ENCODE peak calls at places on chromosome 18, in nine cellular contexts. G is MM.1S, B is transverse colon, H is thoracic aorta, P is ovary, S is right cardiac atrium, K is mammary epithelial cell, W is Peyer's patch, Z is GM12865. E is an unnamed sample.

GRCh38 chr18:8800445-8800844 is 95.1 kb downstream of the MTCL1 start:
- DNase-seq in G (no peak), B (no peak), P (no peak), Z (no peak), K (peak), S (no peak), W (no peak), H (no peak), E (peak)

GRCh38 chr18:13366131-13366530 is 147.6 kb downstream of the LDLRAD4 start:
- DNase-seq in P (no peak), B (no peak), W (no peak), H (no peak), S (no peak), Z (no peak), G (no peak), K (no peak), E (no peak)

GRCh38 chr18:76459312-76459686 is 35.7 kb downstream of the ZNF516 start:
- DNase-seq in W (no peak), G (no peak), K (no peak), Z (no peak), S (no peak), B (no peak), P (no peak), H (no peak), E (no peak)

GRCh38 chr18:44770641-44771040 is 90.0 kb downstream of the SETBP1 start:
- DNase-seq in H (no peak), P (no peak), W (no peak), G (no peak), K (no peak), B (no peak), S (no peak), Z (no peak), E (no peak)

GRCh38 chr18:9701604-9702324 is 6.3 kb upstream of the RAB31 start:
- DNase-seq in Z (peak), G (no peak), S (no peak), H (no peak), W (no peak), P (no peak), K (peak), B (no peak), E (no peak)

GRCh38 chr18:13220326-13220991 is 1.9 kb downstream of the LDLRAD4 start:
- DNase-seq in G (no peak), K (no peak), H (no peak), B (peak), W (no peak), P (no peak), Z (no peak), S (peak), E (no peak)

GRCh38 chr18:52183107-52183506 is 156.9 kb upstream of the DCC start:
- DNase-seq in S (no peak), W (no peak), K (no peak), B (no peak), Z (no peak), H (no peak), P (no peak), G (peak), E (no peak)

GRCh38 chr18:10032331-10032979 is 118.6 kb downstream of the VAPA start:
- DNase-seq in G (no peak), H (no peak), B (no peak), S (no peak), Z (no peak), K (no peak), P (peak), W (peak), E (no peak)

GRCh38 chr18:23593720-23594119 is 7.4 kb upstream of the NPC1 start:
- DNase-seq in W (no peak), S (no peak), Z (no peak), K (peak), G (no peak), B (no peak), P (no peak), H (no peak), E (no peak)

GRCh38 chr18:23369231-23369630 is 83.9 kb upstream of the RIOK3 start:
- DNase-seq in K (no peak), Z (no peak), S (no peak), H (no peak), W (no peak), B (no peak), P (no peak), G (no peak), E (no peak)

GRCh38 chr18:79948719-79949411 is 2.6 kb downstream of the SLC66A2 start:
- DNase-seq in G (no peak), P (no peak), Z (no peak), W (no peak), H (no peak), K (no peak), B (peak), S (no peak), E (no peak)

GRCh38 chr18:13266208-13267100 is 47.9 kb downstream of the LDLRAD4 start:
- DNase-seq in S (peak), Z (no peak), P (no peak), K (no peak), B (no peak), G (no peak), H (no peak), W (no peak), E (no peak)

GRCh38 chr18:1371724-1372123 is 467.1 kb downstream of the ADCYAP1 start:
- DNase-seq in Z (no peak), H (no peak), K (no peak), B (no peak), G (no peak), S (no peak), W (no peak), P (no peak), E (no peak)

GRCh38 chr18:45413180-45413836 is 202.0 kb upstream of the SLC14A2 start:
- DNase-seq in Z (no peak), H (no peak), K (no peak), W (no peak), B (no peak), G (no peak), P (no peak), S (no peak), E (no peak)

GRCh38 chr18:11323359-11323819 is 174.0 kb upstream of the PIEZO2 start:
- DNase-seq in S (no peak), B (no peak), K (peak), H (no peak), P (no peak), W (no peak), G (no peak), Z (no peak), E (peak)

GRCh38 chr18:11785444-11786055 is 65.7 kb upstream of the CHMP1B start:
- DNase-seq in B (no peak), G (no peak), H (no peak), P (no peak), S (no peak), Z (no peak), W (no peak), K (no peak), E (no peak)

GRCh38 chr18:57077786-57078552 is 68.9 kb upstream of the BOD1L2 start:
- DNase-seq in B (no peak), W (peak), P (no peak), S (no peak), Z (peak), G (no peak), H (no peak), K (no peak), E (no peak)

GRCh38 chr18:77857926-77858325 is 608.3 kb downstream of the GALR1 start:
- DNase-seq in P (no peak), B (no peak), S (no peak), G (no peak), Z (no peak), H (no peak), K (no peak), W (no peak), E (no peak)

GRCh38 chr18:41499345-41499744 is 455.7 kb upstream of the PIK3C3 start:
- DNase-seq in H (no peak), W (no peak), S (no peak), K (no peak), G (no peak), P (no peak), B (no peak), Z (no peak), E (no peak)

GRCh38 chr18:75207298-75208054 is 1.5 kb downstream of the PTGR3 start:
- DNase-seq in B (peak), G (no peak), S (no peak), W (no peak), K (peak), P (no peak), H (no peak), Z (peak), E (no peak)

GRCh38 chr18:5963267-5963666 is 67.9 kb upstream of the TMEM200C start:
- DNase-seq in P (no peak), S (no peak), Z (no peak), B (no peak), G (no peak), H (no peak), K (no peak), W (no peak), E (no peak)

GRCh38 chr18:48979944-48980890 is 29.5 kb upstream of the SMAD7 start:
- DNase-seq in K (no peak), G (no peak), P (no peak), W (no peak), H (no peak), B (peak), S (no peak), Z (no peak), E (no peak)

GRCh38 chr18:67515987-67516431 is 511 bp downstream of the DSEL start:
- DNase-seq in W (peak), H (peak), S (peak), B (peak), P (peak), G (peak), Z (peak), K (peak), E (peak)

GRCh38 chr18:11268691-11269686 is 119.6 kb upstream of the PIEZO2 start:
- DNase-seq in Z (no peak), H (no peak), G (no peak), W (no peak), K (no peak), P (no peak), B (no peak), S (no peak), E (peak)

GRCh38 chr18:78901923-78902794 is 77.5 kb upstream of the SALL3 start:
- DNase-seq in H (no peak), W (no peak), P (no peak), B (no peak), Z (no peak), K (no peak), S (no peak), G (no peak), E (no peak)

GRCh38 chr18:57441395-57441794 is 6.2 kb downstream of the ONECUT2 start:
- DNase-seq in K (peak), P (no peak), G (no peak), B (no peak), H (no peak), W (no peak), Z (peak), S (no peak), E (no peak)

GRCh38 chr18:1353025-1353424 is 448.4 kb downstream of the ADCYAP1 start:
- DNase-seq in G (no peak), W (no peak), K (no peak), S (no peak), Z (no peak), B (no peak), P (no peak), H (no peak), E (no peak)

GRCh38 chr18:63505566-63506335 is 29.0 kb downstream of the SERPINB5 start:
- DNase-seq in S (no peak), H (no peak), W (no peak), K (peak), B (peak), P (no peak), Z (peak), G (peak), E (no peak)

GRCh38 chr18:77009675-77010074 is 122.9 kb downstream of the MBP start:
- DNase-seq in H (no peak), W (no peak), G (no peak), S (no peak), B (no peak), K (no peak), P (no peak), Z (no peak), E (no peak)

GRCh38 chr18:42414756-42415454 is 459.9 kb downstream of the PIK3C3 start:
- DNase-seq in K (peak), W (no peak), G (no peak), B (no peak), H (peak), P (peak), Z (no peak), S (peak), E (peak)

GRCh38 chr18:79606621-79607331 is 72.8 kb upstream of the CTDP1 start:
- DNase-seq in H (no peak), S (no peak), K (no peak), W (no peak), P (no peak), B (peak), G (no peak), Z (no peak), E (no peak)

GRCh38 chr18:58087928-58088722 is 44.1 kb downstream of the NEDD4L start:
- DNase-seq in S (no peak), G (no peak), W (no peak), P (no peak), H (no peak), Z (no peak), K (peak), B (peak), E (no peak)

GRCh38 chr18:11909597-11910026 is 1.5 kb upstream of the MPPE1 start:
- DNase-seq in Z (peak), W (no peak), K (peak), B (no peak), H (no peak), P (no peak), G (peak), S (no peak), E (no peak)

GRCh38 chr18:5422626-5423025 is 121.2 kb downstream of the EPB41L3 start:
- DNase-seq in B (no peak), P (no peak), G (no peak), Z (no peak), S (no peak), K (no peak), H (no peak), W (no peak), E (no peak)

GRCh38 chr18:74230922-74231714 is 60.6 kb downstream of the CYB5A start:
- DNase-seq in B (no peak), Z (no peak), H (no peak), S (no peak), W (no peak), K (peak), P (no peak), G (no peak), E (no peak)

GRCh38 chr18:67417864-67418523 is 98.5 kb downstream of the DSEL start:
- DNase-seq in P (no peak), G (peak), B (no peak), Z (peak), H (no peak), K (peak), S (no peak), W (no peak), E (no peak)

GRCh38 chr18:53489266-53489665 is 735.2 kb downstream of the MBD2 start:
- DNase-seq in K (no peak), S (no peak), Z (no peak), B (no peak), P (no peak), H (no peak), G (no peak), W (no peak), E (no peak)

GRCh38 chr18:40041951-40042350 is 1913.1 kb upstream of the PIK3C3 start:
- DNase-seq in K (no peak), H (no peak), W (no peak), G (no peak), P (no peak), B (no peak), Z (no peak), S (no peak), E (no peak)

GRCh38 chr18:43662657-43663056 is 385.4 kb upstream of the SYT4 start:
- DNase-seq in S (no peak), K (peak), P (no peak), G (no peak), B (no peak), W (no peak), H (no peak), Z (no peak), E (peak)

DNA sequence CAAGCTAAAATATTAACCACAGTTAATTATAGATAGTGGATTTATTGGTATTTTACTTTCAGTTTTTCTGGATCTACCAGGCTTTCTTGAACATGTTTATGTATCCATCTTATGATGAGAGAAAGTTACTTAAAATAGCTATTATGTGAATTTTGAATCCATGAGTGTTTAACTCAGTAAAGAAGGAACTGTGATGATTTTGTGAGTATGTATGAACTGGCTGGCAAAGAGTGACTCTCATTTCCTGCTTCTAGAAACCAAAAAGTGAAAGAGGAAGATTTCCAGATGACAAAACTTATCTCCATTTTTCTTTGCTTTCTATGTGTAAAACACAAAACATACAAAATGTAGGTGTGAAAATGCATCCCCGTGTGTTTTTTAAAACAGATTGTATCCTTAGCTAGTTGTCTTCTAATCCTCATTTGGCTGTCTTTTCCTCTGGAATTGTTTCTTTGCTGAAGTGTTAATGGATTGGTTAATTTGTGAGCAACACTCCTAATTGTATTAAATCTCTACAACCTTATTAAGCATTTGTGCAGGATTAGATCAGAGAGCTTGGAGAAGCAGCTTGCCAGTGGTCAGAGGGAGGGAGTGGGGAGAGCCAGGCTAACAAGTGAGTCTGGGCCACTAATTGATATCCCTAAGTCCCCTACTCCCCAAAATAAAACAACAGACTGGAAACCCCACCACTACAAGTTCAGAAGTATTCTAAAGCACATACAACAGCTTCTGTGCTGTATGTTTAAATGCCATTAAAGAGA is 23.9 kb downstream of the PTPRM start:
- DNase-seq in S (no peak), K (no peak), H (no peak), W (no peak), P (no peak), G (no peak), Z (no peak), B (no peak), E (no peak)
- H3K4me3 ChIP-seq in S (no peak), K (no peak), H (no peak), W (no peak), P (no peak), G (no peak), Z (no peak), B (no peak), E (no peak)

DNA sequence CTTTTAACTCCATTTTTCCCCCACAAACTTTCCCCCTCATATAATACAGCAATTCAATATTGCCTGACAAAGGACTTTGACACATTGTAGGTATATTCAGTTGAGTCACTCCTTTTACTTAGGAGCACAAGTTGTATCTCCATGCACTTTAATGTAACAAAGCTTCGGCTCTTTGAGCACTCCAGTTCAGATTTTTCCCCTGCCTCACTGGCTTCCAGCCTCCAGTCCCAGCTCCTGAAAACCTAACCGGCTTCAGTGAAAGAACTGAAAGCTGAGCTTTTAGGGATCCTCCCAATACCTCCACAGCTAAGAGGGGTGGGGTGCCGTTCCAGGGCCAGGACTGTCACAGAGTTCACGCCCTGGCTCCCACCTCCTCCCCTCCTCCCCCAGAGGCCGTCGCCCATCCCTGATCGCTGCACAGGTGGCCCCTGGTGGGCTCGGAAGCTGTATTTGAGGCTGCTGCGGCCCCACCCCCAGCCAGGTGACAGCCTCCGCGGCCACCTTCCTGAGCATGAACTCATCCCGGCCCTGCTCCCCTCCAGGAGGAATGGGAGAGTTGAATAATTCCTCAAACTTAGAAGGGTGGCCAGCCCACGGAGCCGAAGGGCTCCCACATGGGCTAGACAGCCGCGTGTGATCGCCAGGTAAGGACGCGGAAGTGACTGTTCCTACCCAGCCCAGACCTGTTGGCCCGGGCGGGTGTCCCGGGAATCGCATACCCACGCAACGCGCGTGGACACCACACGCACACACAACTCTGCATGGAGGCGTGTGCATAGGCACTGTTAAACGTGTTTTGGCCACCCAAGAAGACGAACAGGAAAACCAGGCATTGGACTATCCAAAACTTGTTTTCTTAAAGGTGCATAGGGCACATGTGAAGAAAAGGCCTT is 1.8 kb downstream of the MYO5B start:
- DNase-seq in B (peak), G (no peak), K (peak), H (no peak), Z (no peak), W (no peak), S (no peak), P (no peak), E (no peak)
- H3K4me3 ChIP-seq in B (peak), G (peak), K (peak), H (peak), Z (no peak), W (peak), S (no peak), P (no peak), E (no peak)

DNA sequence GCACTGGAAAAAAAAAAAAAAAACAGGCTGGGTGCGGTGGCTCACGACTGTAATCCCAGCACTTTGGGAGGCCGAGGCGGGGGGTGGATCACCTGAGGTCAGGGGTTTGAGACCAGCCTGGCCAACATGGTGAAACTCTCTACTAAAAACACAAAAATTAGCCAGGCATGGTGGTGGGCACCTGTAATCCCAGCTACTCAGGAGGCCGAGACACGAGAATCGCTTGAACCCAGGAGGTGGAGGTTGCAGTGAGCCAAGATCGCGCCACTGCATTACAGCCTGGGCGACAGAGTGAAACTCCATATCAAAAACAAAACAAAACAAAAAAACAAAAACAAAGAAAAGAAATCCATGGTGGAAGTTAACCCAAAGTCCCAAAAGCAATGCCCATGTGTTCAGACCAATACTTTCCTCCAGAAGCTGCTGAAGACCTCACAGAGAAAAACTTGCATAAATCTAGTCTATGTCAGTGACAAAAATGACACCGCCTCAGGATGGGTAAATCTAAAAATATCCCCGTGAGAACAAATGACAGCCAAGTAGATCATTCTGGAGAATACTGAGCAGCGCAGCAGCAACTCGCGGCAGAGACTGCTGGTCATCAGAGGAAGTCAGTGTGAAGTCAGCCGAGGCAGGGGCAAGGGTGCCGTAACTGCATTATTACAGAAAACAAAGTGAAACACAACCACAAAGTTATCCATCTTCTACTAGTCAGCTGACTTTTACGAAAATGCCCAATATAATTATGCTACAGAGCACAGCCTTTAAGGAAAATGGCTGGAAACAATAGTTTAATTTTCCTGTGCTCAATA is 41.0 kb downstream of the LPIN2 start:
- DNase-seq in H (no peak), K (no peak), G (no peak), W (peak), S (peak), B (peak), P (no peak), Z (peak), E (no peak)
- H3K4me3 ChIP-seq in H (peak), K (no peak), G (no peak), W (peak), S (peak), B (no peak), P (peak), Z (peak), E (no peak)

DNA sequence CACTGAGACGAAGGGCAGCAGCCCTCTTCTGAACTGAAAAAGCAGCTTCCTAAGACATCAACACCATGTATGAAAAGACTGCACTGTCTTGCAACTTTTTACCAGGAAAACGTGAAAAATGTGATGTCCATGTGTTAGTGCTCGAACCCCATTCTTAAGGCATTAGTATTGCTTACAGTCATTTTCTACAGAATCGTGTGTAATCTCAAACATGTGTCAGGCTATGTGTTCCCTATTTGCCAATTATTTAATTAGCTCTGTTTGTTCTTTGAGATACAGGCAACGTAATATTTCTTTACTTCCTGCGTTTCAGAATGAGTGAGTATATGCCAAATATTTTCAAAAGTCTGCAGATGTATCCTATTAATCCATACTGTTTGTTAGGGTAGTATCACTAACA is 307.7 kb upstream of the CCDC68 start:
- DNase-seq in W (no peak), G (no peak), B (no peak), K (no peak), P (no peak), Z (no peak), S (no peak), H (no peak), E (no peak)
- H3K4me3 ChIP-seq in W (no peak), G (no peak), B (no peak), K (no peak), P (no peak), Z (no peak), S (no peak), H (no peak), E (no peak)